ENCODE peak calls at places on chromosomes 12 and 14, in four cellular contexts. W is fibroblast of lung, T is C1 segment of cervical spinal cord, X is amniotic epithelial cell. E is an unnamed sample.

GRCh38 chr14:104130974-104131651 is 7.3 kb upstream of the KIF26A start:
- DNase-seq in X (peak; percentile 9), W (no peak), T (no peak), E (no peak)

GRCh38 chr12:62438098-62438692 is 28.4 kb upstream of the MON2 start:
- DNase-seq in W (peak; percentile 32), T (no peak), X (peak; percentile 46), E (peak; percentile 44)

GRCh38 chr12:122394626-122395194 is 27.8 kb downstream of the CLIP1 start:
- DNase-seq in W (no peak), X (no peak), T (no peak), E (peak; percentile 33)

GRCh38 chr12:25496098-25496587 is 56.9 kb downstream of the LMNTD1 start:
- DNase-seq in X (no peak), W (peak; percentile 68), T (no peak), E (no peak)

GRCh38 chr14:97723834-97724770 is 926.9 kb downstream of the VRK1 start:
- DNase-seq in W (no peak), T (no peak), X (no peak), E (no peak)

GRCh38 chr12:59431266-59431665 is 164.6 kb upstream of the SLC16A7 start:
- DNase-seq in T (no peak), X (peak; percentile 16), W (peak; percentile 1), E (no peak)

GRCh38 chr14:32709072-32709471 is 229.6 kb upstream of the NPAS3 start:
- DNase-seq in W (peak; percentile 94), X (peak; percentile 82), T (no peak), E (no peak)

GRCh38 chr12:128069359-128069997 is 197.5 kb upstream of the TMEM132C start:
- DNase-seq in X (peak; percentile 15), T (no peak), W (peak; percentile 65), E (peak; percentile 70)

GRCh38 chr12:103742349-103742784 is 98.7 kb downstream of the NT5DC3 start:
- DNase-seq in X (no peak), W (peak; percentile 25), T (no peak), E (peak; percentile 16)

GRCh38 chr14:100297320-100298300 is 8.6 kb downstream of the SLC25A29 start:
- DNase-seq in X (peak; percentile 77), T (peak; percentile 36), W (peak; percentile 83), E (peak; percentile 78)

GRCh38 chr14:22811752-22812151 is 3.5 kb downstream of the SLC7A7 start:
- DNase-seq in T (no peak), W (peak; percentile 27), X (peak; percentile 41), E (no peak)

GRCh38 chr14:50023671-50024490 is 92.5 kb downstream of the VCPKMT start:
- DNase-seq in X (peak; percentile 69), T (no peak), W (peak; percentile 91), E (no peak)

GRCh38 chr12:79138872-79139271 is 274.3 kb downstream of the SYT1 start:
- DNase-seq in T (no peak), X (no peak), W (no peak), E (no peak)

GRCh38 chr12:17680220-17680619 is 409.8 kb downstream of the RERGL start:
- DNase-seq in T (no peak), X (no peak), W (no peak), E (no peak)

GRCh38 chr12:111428728-111429175 is 23.0 kb downstream of the SH2B3 start:
- DNase-seq in T (no peak), X (no peak), W (no peak), E (peak; percentile 92)

GRCh38 chr14:106500571-106500970 is 974.2 kb downstream of the TMEM121 start:
- DNase-seq in X (no peak), W (no peak), T (no peak), E (no peak)

GRCh38 chr14:68607081-68607851 is 185.6 kb downstream of the ZFP36L1 start:
- DNase-seq in T (no peak), W (peak; percentile 33), X (peak; percentile 77), E (peak; percentile 86)